ENCODE peak calls at places on chromosomes 7 and 10, in nine cellular contexts. One of them, this sample, is unnamed.

GRCh38 chr10:107865691-107866090 is 701.2 kb upstream of the SORCS1 start:
- DNase-seq in GM23248: no peak
- DNase-seq in PC-3: no peak
- DNase-seq in HCT116: no peak
- DNase-seq in PC-9: no peak
- DNase-seq in neural progenitor cell: no peak
- DNase-seq in mesendoderm: peak
- DNase-seq in astrocyte: no peak
- DNase-seq in fibroblast of lung: no peak
- DNase-seq in this sample: no peak

GRCh38 chr7:30863694-30864011 is 48.0 kb upstream of the AQP1 start:
- DNase-seq in GM23248: no peak
- DNase-seq in PC-3: no peak
- DNase-seq in HCT116: no peak
- DNase-seq in PC-9: no peak
- DNase-seq in neural progenitor cell: no peak
- DNase-seq in mesendoderm: no peak
- DNase-seq in astrocyte: peak
- DNase-seq in fibroblast of lung: peak
- DNase-seq in this sample: no peak

GRCh38 chr7:135761751-135762488 is 13.3 kb upstream of the FAM180A start:
- DNase-seq in GM23248: peak
- DNase-seq in PC-3: no peak
- DNase-seq in HCT116: no peak
- DNase-seq in PC-9: no peak
- DNase-seq in neural progenitor cell: no peak
- DNase-seq in mesendoderm: no peak
- DNase-seq in astrocyte: peak
- DNase-seq in fibroblast of lung: peak
- DNase-seq in this sample: no peak

GRCh38 chr7:151925446-151926335 is 30.6 kb upstream of the GALNTL5 start:
- DNase-seq in GM23248: peak
- DNase-seq in PC-3: peak
- DNase-seq in HCT116: no peak
- DNase-seq in PC-9: no peak
- DNase-seq in neural progenitor cell: no peak
- DNase-seq in mesendoderm: no peak
- DNase-seq in astrocyte: no peak
- DNase-seq in fibroblast of lung: no peak
- DNase-seq in this sample: no peak

GRCh38 chr10:103481974-103482531 is 3.0 kb upstream of the CALHM3 start:
- DNase-seq in GM23248: peak
- DNase-seq in PC-3: peak
- DNase-seq in HCT116: peak
- DNase-seq in PC-9: no peak
- DNase-seq in neural progenitor cell: peak
- DNase-seq in mesendoderm: peak
- DNase-seq in astrocyte: peak
- DNase-seq in fibroblast of lung: peak
- DNase-seq in this sample: no peak

GRCh38 chr7:2522780-2523433 is 3.3 kb downstream of the LFNG start:
- DNase-seq in GM23248: peak
- DNase-seq in PC-3: peak
- DNase-seq in HCT116: peak
- DNase-seq in PC-9: peak
- DNase-seq in neural progenitor cell: peak
- DNase-seq in mesendoderm: peak
- DNase-seq in astrocyte: peak
- DNase-seq in fibroblast of lung: no peak
- DNase-seq in this sample: peak

GRCh38 chr10:80357000-80357803 is 621 bp downstream of the DYDC2 start:
- DNase-seq in GM23248: no peak
- DNase-seq in PC-3: no peak
- DNase-seq in HCT116: no peak
- DNase-seq in PC-9: no peak
- DNase-seq in neural progenitor cell: peak
- DNase-seq in mesendoderm: peak
- DNase-seq in astrocyte: no peak
- DNase-seq in fibroblast of lung: no peak
- DNase-seq in this sample: no peak

GRCh38 chr10:83536426-83536825 is 602.9 kb upstream of the GHITM start:
- DNase-seq in GM23248: no peak
- DNase-seq in PC-3: no peak
- DNase-seq in HCT116: no peak
- DNase-seq in PC-9: no peak
- DNase-seq in neural progenitor cell: no peak
- DNase-seq in mesendoderm: no peak
- DNase-seq in astrocyte: peak
- DNase-seq in fibroblast of lung: no peak
- DNase-seq in this sample: no peak

GRCh38 chr7:138935438-138936079 is 45.6 kb downstream of the KIAA1549 start:
- DNase-seq in GM23248: peak
- DNase-seq in PC-3: peak
- DNase-seq in HCT116: peak
- DNase-seq in PC-9: peak
- DNase-seq in neural progenitor cell: peak
- DNase-seq in mesendoderm: peak
- DNase-seq in astrocyte: peak
- DNase-seq in fibroblast of lung: peak
- DNase-seq in this sample: peak

GRCh38 chr7:134513169-134513752 is 14.1 kb upstream of the AKR1B10 start:
- DNase-seq in GM23248: peak
- DNase-seq in PC-3: peak
- DNase-seq in HCT116: no peak
- DNase-seq in PC-9: peak
- DNase-seq in neural progenitor cell: peak
- DNase-seq in mesendoderm: peak
- DNase-seq in astrocyte: no peak
- DNase-seq in fibroblast of lung: peak
- DNase-seq in this sample: no peak

GRCh38 chr10:79399242-79399831 is 46.1 kb downstream of the ZCCHC24 start:
- DNase-seq in GM23248: peak
- DNase-seq in PC-3: no peak
- DNase-seq in HCT116: no peak
- DNase-seq in PC-9: no peak
- DNase-seq in neural progenitor cell: peak
- DNase-seq in mesendoderm: peak
- DNase-seq in astrocyte: peak
- DNase-seq in fibroblast of lung: peak
- DNase-seq in this sample: no peak

GRCh38 chr7:142745091-142745635 is 4.1 kb upstream of the PRSS1 start:
- DNase-seq in GM23248: peak
- DNase-seq in PC-3: peak
- DNase-seq in HCT116: no peak
- DNase-seq in PC-9: no peak
- DNase-seq in neural progenitor cell: no peak
- DNase-seq in mesendoderm: no peak
- DNase-seq in astrocyte: no peak
- DNase-seq in fibroblast of lung: no peak
- DNase-seq in this sample: no peak

GRCh38 chr7:47786557-47787248 is 161.6 kb downstream of the PKD1L1 start:
- DNase-seq in GM23248: peak
- DNase-seq in PC-3: peak
- DNase-seq in HCT116: peak
- DNase-seq in PC-9: peak
- DNase-seq in neural progenitor cell: peak
- DNase-seq in mesendoderm: peak
- DNase-seq in astrocyte: peak
- DNase-seq in fibroblast of lung: peak
- DNase-seq in this sample: peak

GRCh38 chr7:2114052-2114451 is 118.7 kb downstream of the MAD1L1 start:
- DNase-seq in GM23248: peak
- DNase-seq in PC-3: peak
- DNase-seq in HCT116: peak
- DNase-seq in PC-9: no peak
- DNase-seq in neural progenitor cell: no peak
- DNase-seq in mesendoderm: no peak
- DNase-seq in astrocyte: peak
- DNase-seq in fibroblast of lung: peak
- DNase-seq in this sample: no peak

GRCh38 chr7:148503900-148504487 is 86.6 kb upstream of the C7orf33 start:
- DNase-seq in GM23248: peak
- DNase-seq in PC-3: peak
- DNase-seq in HCT116: peak
- DNase-seq in PC-9: no peak
- DNase-seq in neural progenitor cell: peak
- DNase-seq in mesendoderm: no peak
- DNase-seq in astrocyte: peak
- DNase-seq in fibroblast of lung: peak
- DNase-seq in this sample: no peak

GRCh38 chr7:129376778-129377700 is 57.2 kb upstream of the STRIP2 start:
- DNase-seq in GM23248: peak
- DNase-seq in PC-3: peak
- DNase-seq in HCT116: no peak
- DNase-seq in PC-9: peak
- DNase-seq in neural progenitor cell: no peak
- DNase-seq in mesendoderm: no peak
- DNase-seq in astrocyte: peak
- DNase-seq in fibroblast of lung: peak
- DNase-seq in this sample: no peak

GRCh38 chr10:85400981-85401695 is 965.5 kb downstream of the GRID1 start:
- DNase-seq in GM23248: no peak
- DNase-seq in PC-3: no peak
- DNase-seq in HCT116: no peak
- DNase-seq in PC-9: no peak
- DNase-seq in neural progenitor cell: no peak
- DNase-seq in mesendoderm: no peak
- DNase-seq in astrocyte: no peak
- DNase-seq in fibroblast of lung: no peak
- DNase-seq in this sample: peak

GRCh38 chr7:14156436-14156835 is 167.0 kb upstream of the ETV1 start:
- DNase-seq in GM23248: no peak
- DNase-seq in PC-3: no peak
- DNase-seq in HCT116: no peak
- DNase-seq in PC-9: no peak
- DNase-seq in neural progenitor cell: no peak
- DNase-seq in mesendoderm: no peak
- DNase-seq in astrocyte: no peak
- DNase-seq in fibroblast of lung: no peak
- DNase-seq in this sample: no peak
- H3K4me3 ChIP-seq in GM23248: no peak
- H3K4me3 ChIP-seq in PC-3: no peak
- H3K4me3 ChIP-seq in HCT116: no peak
- H3K4me3 ChIP-seq in PC-9: no peak
- H3K4me3 ChIP-seq in neural progenitor cell: no peak
- H3K4me3 ChIP-seq in mesendoderm: no peak
- H3K4me3 ChIP-seq in astrocyte: no peak
- H3K4me3 ChIP-seq in fibroblast of lung: no peak
- H3K4me3 ChIP-seq in this sample: no peak

GRCh38 chr7:37943905-37944736 is 23.7 kb downstream of the EPDR1 start:
- DNase-seq in GM23248: no peak
- DNase-seq in PC-3: peak
- DNase-seq in HCT116: no peak
- DNase-seq in PC-9: no peak
- DNase-seq in neural progenitor cell: no peak
- DNase-seq in mesendoderm: no peak
- DNase-seq in astrocyte: peak
- DNase-seq in fibroblast of lung: no peak
- DNase-seq in this sample: no peak
- H3K4me2 ChIP-seq in GM23248: no peak
- H3K4me2 ChIP-seq in PC-3: no peak
- H3K4me2 ChIP-seq in HCT116: no peak
- H3K4me2 ChIP-seq in PC-9: no peak
- H3K4me2 ChIP-seq in neural progenitor cell: no peak
- H3K4me2 ChIP-seq in mesendoderm: no peak
- H3K4me2 ChIP-seq in astrocyte: no peak
- H3K4me2 ChIP-seq in fibroblast of lung: no peak
- H3K4me2 ChIP-seq in this sample: no peak

DNA sequence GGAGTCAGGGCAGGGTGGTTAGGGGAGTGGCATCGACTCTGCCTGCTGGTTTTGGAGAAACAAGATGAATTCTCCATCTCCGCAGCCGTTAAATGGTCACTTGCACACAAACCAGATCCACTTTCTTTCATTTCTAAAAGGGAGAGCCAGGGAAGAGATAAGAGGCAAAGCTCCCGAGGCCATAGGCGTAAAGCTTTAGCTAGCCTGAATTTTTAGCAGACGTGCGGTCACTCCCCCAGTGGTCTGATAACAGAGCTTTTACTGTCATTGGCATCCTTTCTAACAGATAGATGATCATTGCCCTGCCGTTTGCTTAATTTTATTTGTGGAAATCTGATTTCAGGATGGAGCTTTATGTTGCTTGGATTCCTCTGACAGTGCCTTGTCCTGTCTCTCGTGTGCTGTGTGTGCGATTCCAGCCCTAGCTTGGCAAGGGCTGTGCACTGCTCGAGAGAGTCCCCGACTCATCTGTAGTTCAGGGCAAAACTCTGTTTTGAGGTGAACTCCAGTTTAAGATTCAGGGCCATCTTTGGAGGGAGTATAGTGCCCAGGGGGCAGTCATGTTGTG is 62.5 kb downstream of the GATA3 start:
- DNase-seq in GM23248: no peak
- DNase-seq in PC-3: no peak
- DNase-seq in HCT116: no peak
- DNase-seq in PC-9: no peak
- DNase-seq in neural progenitor cell: no peak
- DNase-seq in mesendoderm: peak
- DNase-seq in astrocyte: no peak
- DNase-seq in fibroblast of lung: no peak
- DNase-seq in this sample: no peak
- H3K4me3 ChIP-seq in GM23248: no peak
- H3K4me3 ChIP-seq in PC-3: no peak
- H3K4me3 ChIP-seq in HCT116: no peak
- H3K4me3 ChIP-seq in PC-9: no peak
- H3K4me3 ChIP-seq in neural progenitor cell: no peak
- H3K4me3 ChIP-seq in mesendoderm: no peak
- H3K4me3 ChIP-seq in astrocyte: no peak
- H3K4me3 ChIP-seq in fibroblast of lung: no peak
- H3K4me3 ChIP-seq in this sample: no peak

GRCh38 chr10:602391-603005 is 87.0 kb downstream of the DIP2C start:
- DNase-seq in GM23248: no peak
- DNase-seq in PC-3: no peak
- DNase-seq in HCT116: no peak
- DNase-seq in PC-9: no peak
- DNase-seq in neural progenitor cell: no peak
- DNase-seq in mesendoderm: no peak
- DNase-seq in astrocyte: no peak
- DNase-seq in fibroblast of lung: no peak
- DNase-seq in this sample: no peak

GRCh38 chr10:599767-600166 is 89.7 kb downstream of the DIP2C start:
- DNase-seq in GM23248: no peak
- DNase-seq in PC-3: no peak
- DNase-seq in HCT116: no peak
- DNase-seq in PC-9: no peak
- DNase-seq in neural progenitor cell: no peak
- DNase-seq in mesendoderm: no peak
- DNase-seq in astrocyte: no peak
- DNase-seq in fibroblast of lung: no peak
- DNase-seq in this sample: no peak

GRCh38 chr10:600876-601275 is 88.6 kb downstream of the DIP2C start:
- DNase-seq in GM23248: no peak
- DNase-seq in PC-3: no peak
- DNase-seq in HCT116: no peak
- DNase-seq in PC-9: no peak
- DNase-seq in neural progenitor cell: no peak
- DNase-seq in mesendoderm: no peak
- DNase-seq in astrocyte: peak
- DNase-seq in fibroblast of lung: peak
- DNase-seq in this sample: no peak

GRCh38 chr10:600234-600633 is 89.2 kb downstream of the DIP2C start:
- DNase-seq in GM23248: peak
- DNase-seq in PC-3: no peak
- DNase-seq in HCT116: no peak
- DNase-seq in PC-9: no peak
- DNase-seq in neural progenitor cell: no peak
- DNase-seq in mesendoderm: no peak
- DNase-seq in astrocyte: no peak
- DNase-seq in fibroblast of lung: no peak
- DNase-seq in this sample: no peak

GRCh38 chr10:601356-601963 is 88.0 kb downstream of the DIP2C start:
- DNase-seq in GM23248: no peak
- DNase-seq in PC-3: no peak
- DNase-seq in HCT116: no peak
- DNase-seq in PC-9: no peak
- DNase-seq in neural progenitor cell: no peak
- DNase-seq in mesendoderm: no peak
- DNase-seq in astrocyte: peak
- DNase-seq in fibroblast of lung: no peak
- DNase-seq in this sample: no peak
- H3K4me2 ChIP-seq in GM23248: no peak
- H3K4me2 ChIP-seq in PC-3: no peak
- H3K4me2 ChIP-seq in HCT116: no peak
- H3K4me2 ChIP-seq in PC-9: no peak
- H3K4me2 ChIP-seq in neural progenitor cell: no peak
- H3K4me2 ChIP-seq in mesendoderm: no peak
- H3K4me2 ChIP-seq in astrocyte: peak
- H3K4me2 ChIP-seq in fibroblast of lung: no peak
- H3K4me2 ChIP-seq in this sample: no peak

This sample was measured in keratinocyte.